ENCODE peak calls at places on chromosomes 5 and 9, in nine cellular contexts. E is A549, G is K562, U is GM12878, A is WTC11, I is NB4, L is SK-N-SH, H is HCT116, R is endothelial cell of umbilical vein. V is an unnamed sample.
A peak's percentile ranks its signal among the peaks of the same experiment; 100 is the strongest.

GRCh38 chr5:81646469-81646868 is 104.4 kb downstream of the SSBP2 start:
- DNase-seq in E (no peak), H (no peak), G (no peak), A (no peak), U (no peak), I (no peak), R (no peak), L (no peak), V (no peak)

GRCh38 chr5:102481044-102481715 is 17.6 kb downstream of the SLCO6A1 start:
- DNase-seq in L (no peak), I (no peak), A (no peak), U (no peak), R (no peak), G (no peak), H (no peak), E (no peak), V (no peak)

GRCh38 chr5:137598341-137598740 is 99.2 kb upstream of the SPOCK1 start:
- DNase-seq in H (no peak), R (no peak), L (no peak), I (no peak), U (no peak), A (no peak), E (no peak), G (no peak), V (no peak)

GRCh38 chr5:98454904-98455303 is 318.6 kb upstream of the RGMB start:
- DNase-seq in I (peak; percentile 19), L (no peak), A (no peak), G (no peak), H (peak; percentile 0), R (peak; percentile 80), E (peak; percentile 18), U (no peak), V (no peak)

GRCh38 chr9:306907-307306 is 92.2 kb downstream of the DOCK8 start:
- DNase-seq in I (peak; percentile 84), E (peak; percentile 28), L (no peak), H (no peak), U (no peak), A (peak; percentile 41), G (peak; percentile 22), R (no peak), V (peak; percentile 13)

GRCh38 chr5:176481659-176482213 is 33.6 kb downstream of the FAF2 start:
- DNase-seq in U (no peak), H (no peak), G (peak; percentile 42), A (no peak), I (no peak), R (no peak), E (peak; percentile 79), L (no peak), V (peak; percentile 71)

GRCh38 chr9:36665921-36666429 is 93.3 kb downstream of the MELK start:
- DNase-seq in E (no peak), L (no peak), U (peak; percentile 13), A (no peak), I (peak; percentile 28), G (peak; percentile 47), H (no peak), R (peak; percentile 92), V (no peak)

GRCh38 chr5:6201626-6202025 is 176.7 kb downstream of the MED10 start:
- DNase-seq in H (no peak), A (no peak), E (no peak), U (no peak), I (no peak), G (no peak), R (no peak), L (no peak), V (no peak)

GRCh38 chr5:99771296-99771695 is 763.9 kb upstream of the FAM174A start:
- DNase-seq in I (no peak), U (no peak), L (no peak), H (no peak), G (no peak), E (no peak), A (no peak), R (peak; percentile 63), V (no peak)

GRCh38 chr9:134525841-134526797 is 115.5 kb upstream of the COL5A1 start:
- DNase-seq in R (no peak), H (no peak), I (no peak), U (no peak), A (no peak), E (no peak), G (no peak), L (no peak), V (no peak)

GRCh38 chr5:78776637-78777036 is 128.1 kb upstream of the LHFPL2 start:
- DNase-seq in I (peak; percentile 18), G (no peak), U (no peak), L (no peak), A (no peak), R (no peak), E (peak; percentile 56), H (no peak), V (peak; percentile 27)

GRCh38 chr5:96288166-96288844 is 144.7 kb downstream of the PCSK1 start:
- DNase-seq in R (no peak), I (no peak), L (no peak), U (no peak), A (no peak), G (no peak), E (no peak), H (no peak), V (no peak)

DNA sequence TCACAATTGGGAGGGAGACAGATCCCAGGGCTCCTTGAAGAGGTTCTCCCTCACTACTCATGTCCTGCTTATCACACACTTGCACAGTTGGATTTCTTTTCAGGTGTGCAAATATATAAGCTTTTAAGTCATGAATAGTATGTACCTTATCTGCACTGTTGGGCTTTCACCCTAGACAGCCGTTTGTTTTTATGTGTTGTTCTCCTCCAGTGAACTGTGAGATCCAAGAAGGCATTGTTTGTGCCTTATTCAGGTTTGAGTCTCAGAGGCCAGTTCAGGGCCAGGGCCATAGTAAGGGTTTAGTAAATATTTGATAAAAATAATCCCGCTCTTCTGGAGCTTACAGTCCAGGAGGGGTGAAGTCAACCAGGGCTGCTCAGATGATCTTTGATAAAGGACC is 480.0 kb downstream of the TMEM38B start:
- DNase-seq in E (no peak), H (no peak), G (no peak), R (no peak), I (no peak), L (no peak), A (no peak), U (no peak), V (no peak)
- TF ChIP-seq MAX in E (no peak), H (no peak), G (no peak), R (no peak), I (no peak), L (no peak), A (no peak), U (no peak), V (no peak)

GRCh38 chr5:132810605-132811004 is 2.5 kb upstream of the SOWAHA start:
- DNase-seq in I (no peak), U (no peak), H (no peak), A (no peak), E (no peak), R (no peak), G (no peak), L (no peak), V (no peak)

GRCh38 chr5:132808448-132808847 is 4.7 kb upstream of the SOWAHA start:
- DNase-seq in E (no peak), H (no peak), I (no peak), L (no peak), R (no peak), G (no peak), U (no peak), A (no peak), V (peak; percentile 65)

GRCh38 chr5:132808866-132809265 is 4.2 kb upstream of the SOWAHA start:
- DNase-seq in A (no peak), E (no peak), L (no peak), G (no peak), H (no peak), R (no peak), I (no peak), U (no peak), V (no peak)

GRCh38 chr5:132812123-132812948 is 766 bp upstream of the SOWAHA start:
- DNase-seq in H (no peak), E (no peak), L (no peak), G (no peak), A (no peak), U (no peak), I (no peak), R (no peak), V (no peak)

DNA sequence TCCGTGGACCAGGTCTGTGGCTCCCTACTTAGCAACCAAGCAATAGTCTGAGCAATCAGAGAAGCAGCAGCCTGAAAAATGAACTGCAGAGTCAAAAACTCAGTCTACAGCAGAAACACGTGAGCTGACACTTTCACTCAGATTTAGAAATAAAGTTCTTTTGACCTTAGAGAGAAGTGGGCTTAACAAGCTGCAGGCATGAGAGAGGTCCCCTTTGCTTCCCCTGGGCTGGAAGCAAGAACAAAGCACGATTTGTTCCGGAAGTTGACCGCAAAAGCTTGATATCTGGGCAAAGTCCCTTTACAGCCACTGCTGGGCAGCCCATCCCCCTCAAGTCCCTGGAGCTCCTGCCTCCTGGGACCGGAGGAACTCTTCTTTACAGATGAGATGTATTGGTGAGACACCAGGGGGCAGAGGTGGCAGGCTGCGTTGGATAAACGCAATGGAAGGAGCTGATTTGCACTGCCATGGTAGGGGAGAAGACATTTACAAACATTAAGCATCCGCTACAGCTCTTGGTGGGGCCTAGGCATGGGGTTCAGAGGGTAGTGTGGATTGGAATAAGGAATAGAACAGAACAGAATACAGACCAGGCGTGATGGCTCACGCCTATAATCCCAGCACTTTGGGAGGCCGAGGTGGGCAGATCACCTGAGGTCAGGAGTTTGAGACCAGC is 5.8 kb upstream of the SOWAHA start:
- DNase-seq in E (peak; percentile 71), L (no peak), I (peak; percentile 71), H (peak; percentile 57), U (peak; percentile 20), R (no peak), A (peak; percentile 67), G (peak; percentile 60), V (peak; percentile 99)
- TF ChIP-seq MAX in E (no peak), L (no peak), I (no peak), H (no peak), U (no peak), R (no peak), A (no peak), G (no peak), V (peak; percentile 75)

DNA sequence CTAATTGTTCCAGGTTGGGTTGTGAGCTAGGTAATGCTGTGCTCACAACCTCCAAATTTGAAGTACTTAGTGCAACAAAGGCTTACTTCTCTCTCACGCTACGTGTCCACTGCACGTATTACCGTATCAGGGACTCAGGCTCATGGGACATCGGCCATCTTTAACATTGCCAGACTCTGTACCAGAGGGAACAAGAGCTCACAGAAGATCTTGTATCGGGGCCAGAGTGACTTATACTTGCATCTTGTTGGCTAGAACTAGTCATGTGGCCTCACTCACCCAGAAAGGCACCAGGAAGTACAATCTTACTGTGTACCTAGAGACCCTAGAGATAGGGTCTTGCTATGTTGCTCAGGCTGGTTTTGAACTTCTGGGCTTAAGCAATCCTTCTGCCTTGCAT is 81.1 kb upstream of the KLF9 start:
- DNase-seq in I (no peak), R (no peak), G (no peak), U (no peak), A (no peak), E (no peak), H (no peak), L (no peak), V (no peak)
- TF ChIP-seq MAX in I (no peak), R (no peak), G (no peak), U (no peak), A (no peak), E (no peak), H (no peak), L (no peak), V (no peak)

DNA sequence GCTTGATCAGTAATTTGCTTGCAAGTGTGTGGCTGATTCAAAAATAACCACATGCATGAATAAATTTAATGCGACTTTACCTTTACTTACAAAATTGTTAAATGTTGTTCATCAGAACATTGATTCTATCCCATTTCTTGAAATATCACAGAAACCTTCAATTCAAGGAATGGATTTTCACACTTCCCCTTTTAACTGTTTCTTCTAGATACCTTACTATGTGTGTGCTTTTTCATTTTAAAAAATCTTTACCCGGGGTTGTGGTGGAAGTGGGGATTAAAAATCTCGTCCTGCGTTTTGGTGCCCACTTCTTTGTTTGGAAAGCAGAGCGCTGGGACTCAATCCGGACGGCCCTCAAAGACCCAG is 5.8 kb upstream of the MEF2C start:
- DNase-seq in U (no peak), L (no peak), I (no peak), G (no peak), R (peak; percentile 26), H (no peak), A (no peak), E (no peak), V (no peak)
- TF ChIP-seq MAX in U (no peak), L (no peak), I (no peak), G (no peak), R (no peak), H (no peak), A (no peak), E (no peak), V (no peak)